ENCODE peak calls at places on chromosomes 4 and X, in seven cellular contexts. Y, E, K, H, Q, G and U are unnamed samples.

GRCh38 chr4:40292313-40292759 is 42.8 kb upstream of the CHRNA9 start:
- DNase-seq in K (peak; percentile 56), H (no peak), E (no peak), G (no peak), Q (peak; percentile 48), Y (peak; percentile 26), U (no peak)

GRCh38 chr4:173752610-173753009 is 222.6 kb upstream of the HAND2 start:
- DNase-seq in H (no peak), K (peak; percentile 3), G (no peak), Q (peak; percentile 23), Y (peak; percentile 11), E (no peak), U (peak; percentile 65)

GRCh38 chrX:4550018-4550417 is 836.6 kb upstream of the PRKX start:
- DNase-seq in H (no peak), Y (no peak), K (no peak), Q (no peak), G (no peak), E (no peak), U (no peak)

GRCh38 chr4:118989098-118990080 is 100.7 kb downstream of the SYNPO2 start:
- DNase-seq in E (no peak), Y (peak; percentile 97), G (peak; percentile 7), Q (peak; percentile 90), K (peak; percentile 99), H (no peak), U (peak; percentile 91)

GRCh38 chr4:155305619-155306018 is 71.1 kb downstream of the MAP9 start:
- DNase-seq in K (no peak), H (no peak), G (no peak), Y (no peak), E (no peak), Q (no peak), U (no peak)

GRCh38 chr4:40309250-40309774 is 25.8 kb upstream of the CHRNA9 start:
- DNase-seq in Q (peak; percentile 86), H (peak; percentile 41), E (peak; percentile 94), Y (peak; percentile 76), K (peak; percentile 74), G (peak; percentile 66), U (peak; percentile 90)

GRCh38 chrX:150227321-150227860 is 135.7 kb upstream of the MAMLD1 start:
- DNase-seq in E (no peak), H (no peak), Q (no peak), G (no peak), K (no peak), Y (no peak), U (no peak)

GRCh38 chr4:143375326-143376073 is 38.8 kb downstream of the GAB1 start:
- DNase-seq in H (no peak), E (no peak), Q (no peak), Y (no peak), G (no peak), K (no peak), U (peak; percentile 34)

GRCh38 chrX:24341795-24342194 is 18.6 kb upstream of the SUPT20HL1 start:
- DNase-seq in Y (peak; percentile 77), E (no peak), H (no peak), K (peak; percentile 43), Q (peak; percentile 62), G (no peak), U (no peak)

GRCh38 chr4:26459054-26459755 is 31.1 kb downstream of the CCKAR start:
- DNase-seq in E (no peak), G (peak; percentile 31), H (peak; percentile 63), Q (peak; percentile 83), K (peak; percentile 44), Y (peak; percentile 79), U (peak; percentile 65)

GRCh38 chrX:44343412-44343942 is at the start of gene EFHC2:
- DNase-seq in H (no peak), G (peak; percentile 19), E (peak; percentile 27), K (no peak), Y (peak; percentile 12), Q (no peak), U (no peak)

GRCh38 chr4:77564231-77564630 is 41.4 kb upstream of the CXCL13 start:
- DNase-seq in Y (no peak), H (no peak), E (no peak), Q (no peak), G (no peak), K (no peak), U (peak; percentile 45)

GRCh38 chr4:104942990-104943758 is 203.5 kb upstream of the TET2 start:
- DNase-seq in Q (peak; percentile 54), K (peak; percentile 75), Y (no peak), E (no peak), H (peak; percentile 4), G (no peak), U (no peak)

GRCh38 chr4:182890202-182890601 is 27.0 kb downstream of the DCTD start:
- DNase-seq in Q (no peak), E (no peak), G (no peak), K (no peak), Y (no peak), H (no peak), U (no peak)

GRCh38 chrX:82677281-82677680 is 830.8 kb upstream of the POU3F4 start:
- DNase-seq in Q (no peak), H (no peak), G (no peak), K (no peak), Y (no peak), E (no peak), U (peak; percentile 3)

GRCh38 chrX:118839334-118839958 is 15.8 kb downstream of the ZCCHC12 start:
- DNase-seq in E (peak; percentile 39), K (peak; percentile 26), H (peak; percentile 77), Y (peak; percentile 26), Q (peak; percentile 24), G (peak; percentile 74), U (no peak)

GRCh38 chr4:40514409-40515025 is 115.1 kb downstream of the RBM47 start:
- DNase-seq in K (no peak), Q (no peak), E (no peak), Y (no peak), H (no peak), G (no peak), U (peak; percentile 54)

GRCh38 chrX:39318497-39319343 is 517.5 kb downstream of the MID1IP1 start:
- DNase-seq in G (no peak), H (no peak), E (no peak), Y (no peak), Q (no peak), K (no peak), U (no peak)

GRCh38 chr4:147118523-147118922 is 172.9 kb upstream of the TTC29 start:
- DNase-seq in G (no peak), Y (peak; percentile 62), E (no peak), H (peak; percentile 7), Q (peak; percentile 83), K (no peak), U (peak; percentile 6)

GRCh38 chrX:1355131-1355799 is 18.7 kb downstream of the IL3RA start:
- DNase-seq in Q (no peak), Y (no peak), H (no peak), G (no peak), E (no peak), K (no peak), U (no peak)

GRCh38 chr4:93828332-93828829 is at the start of gene ATOH1:
- DNase-seq in E (no peak), Y (no peak), H (peak; percentile 28), Q (no peak), G (peak; percentile 18), K (peak; percentile 17), U (peak; percentile 59)

GRCh38 chrX:65745992-65746391 is 78.5 kb downstream of the MSN start:
- DNase-seq in E (no peak), H (no peak), Q (peak; percentile 7), G (no peak), K (no peak), Y (no peak), U (peak; percentile 37)

GRCh38 chrX:110000854-110001701 is 1.8 kb upstream of the TMEM164 start:
- DNase-seq in Q (no peak), E (no peak), G (no peak), Y (no peak), K (no peak), H (no peak), U (no peak)

GRCh38 chrX:108584617-108585211 is 145.1 kb downstream of the COL4A5 start:
- DNase-seq in K (peak; percentile 1), H (peak; percentile 7), G (peak; percentile 1), E (no peak), Q (no peak), Y (peak; percentile 0), U (peak; percentile 26)
- TF ChIP-seq CTCF in K (peak; percentile 57), H (peak; percentile 59), G (peak; percentile 34), E (no peak), Q (peak; percentile 39), Y (peak; percentile 40), U (peak; percentile 36)

DNA sequence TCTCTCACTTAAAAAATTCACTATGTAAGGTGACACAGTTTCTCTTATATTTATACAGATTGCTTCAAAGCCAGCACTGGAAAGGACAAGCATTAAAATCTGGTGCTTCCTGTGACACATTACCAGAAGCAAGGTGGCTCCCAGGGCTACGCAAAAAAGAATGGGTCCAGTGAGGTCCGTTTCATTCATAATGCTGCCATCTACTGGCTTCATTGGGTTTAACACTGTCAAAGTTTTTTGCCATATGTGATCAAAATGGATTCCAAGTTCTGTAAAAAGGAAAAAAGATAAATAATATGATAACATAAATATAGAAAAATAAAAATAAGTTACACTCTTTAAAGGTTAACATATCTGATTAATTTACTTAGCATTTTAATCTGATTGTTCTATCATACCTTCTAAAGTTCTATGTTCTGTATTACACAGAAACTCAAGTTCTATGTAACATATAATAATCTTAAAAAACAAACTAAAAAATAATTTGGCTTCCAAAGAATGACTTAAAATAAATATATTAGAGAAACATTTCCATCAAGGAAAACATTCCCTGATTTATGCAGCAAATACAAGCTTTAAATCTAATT is 22.1 kb downstream of the YIPF7 start:
- DNase-seq in G (peak; percentile 15), H (peak; percentile 54), Q (peak; percentile 59), K (peak; percentile 49), Y (peak; percentile 47), E (no peak), U (peak; percentile 72)
- TF ChIP-seq CTCF in G (peak; percentile 50), H (peak; percentile 66), Q (peak; percentile 69), K (peak; percentile 72), Y (peak; percentile 81), E (peak; percentile 76), U (peak; percentile 74)

GRCh38 chrX:74370482-74370881 is 50.8 kb upstream of the SLC16A2 start:
- DNase-seq in H (no peak), E (no peak), Y (no peak), Q (no peak), K (no peak), G (no peak), U (no peak)
- TF ChIP-seq CTCF in H (no peak), E (no peak), Y (no peak), Q (no peak), K (no peak), G (no peak), U (no peak)

DNA sequence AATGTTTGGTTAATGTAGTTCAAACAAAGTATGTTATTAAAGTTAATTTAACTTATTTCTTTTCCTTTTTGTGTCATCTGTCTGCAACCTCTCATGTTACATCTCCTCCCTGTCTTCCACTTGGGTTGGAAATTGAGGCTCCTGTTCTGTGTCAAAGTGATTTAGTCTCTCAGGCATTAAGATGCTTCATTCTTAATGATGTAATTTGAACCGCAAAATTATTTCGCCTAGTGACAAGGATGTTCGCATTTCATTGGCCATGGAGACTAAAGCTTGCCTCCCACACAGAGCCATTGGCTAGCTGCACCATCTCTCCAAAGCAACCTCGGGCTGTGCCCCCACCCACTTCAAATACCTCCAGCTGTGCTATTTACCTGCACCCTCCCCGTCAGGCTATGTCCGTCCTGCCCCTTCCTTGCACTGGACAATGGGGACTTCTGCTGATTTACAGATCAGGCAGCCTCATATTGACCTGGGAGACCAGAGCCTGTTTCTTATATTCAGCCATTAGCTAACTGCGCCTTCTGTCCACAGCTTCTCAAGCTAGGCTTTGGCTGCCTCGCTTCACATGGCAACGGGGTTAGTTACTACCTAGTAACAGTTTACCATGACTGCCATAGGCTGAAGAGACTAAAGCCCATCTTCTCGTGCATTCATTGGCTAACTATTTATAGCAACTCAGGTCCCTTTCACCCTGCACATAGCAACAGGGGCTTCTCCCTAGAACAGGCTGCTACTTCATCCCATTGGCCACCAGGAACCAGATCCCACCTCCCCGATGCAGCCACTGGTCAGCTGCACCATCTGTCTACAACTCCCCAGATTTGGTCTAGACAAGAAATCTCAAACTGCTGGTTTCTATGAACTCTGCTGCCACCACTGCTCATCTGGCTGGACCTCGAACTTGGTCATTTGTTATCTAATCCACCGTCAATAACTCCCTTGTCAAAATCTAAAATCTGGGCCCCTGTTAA is 8.6 kb upstream of the ZNF157 start:
- DNase-seq in Q (peak; percentile 89), Y (peak; percentile 86), H (peak; percentile 85), G (peak; percentile 78), E (no peak), K (peak; percentile 86), U (peak; percentile 48)
- TF ChIP-seq CTCF in Q (no peak), Y (no peak), H (no peak), G (no peak), E (no peak), K (peak; percentile 11), U (no peak)